ENCODE peak calls at places on chromosomes 13 and 19, in eight cellular contexts. One of them, this sample, is unnamed.

GRCh38 chr13:47549219-47549752 is 451.8 kb downstream of the SUCLA2 start:
- DNase-seq in WTC11: no peak
- DNase-seq in C1 segment of cervical spinal cord: no peak
- DNase-seq in NCI-H2171: no peak
- DNase-seq in dorsolateral prefrontal cortex: no peak
- DNase-seq in CD4-positive, alpha-beta T cell: no peak
- DNase-seq in HEK293T: no peak
- DNase-seq in stimulated activated CD8-positive, alpha-beta memory T cell treated with anti-CD3 and anti-CD28 coated beads, Interleukin-7, amount 100 ng/mL, for 4 hours: no peak
- DNase-seq in this sample: no peak

GRCh38 chr13:46663644-46664043 is 110.7 kb downstream of the LRCH1 start:
- DNase-seq in stimulated activated CD8-positive, alpha-beta memory T cell treated with anti-CD3 and anti-CD28 coated beads, Interleukin-7, amount 100 ng/mL, for 4 hours: no peak
- DNase-seq in CD4-positive, alpha-beta T cell: no peak
- DNase-seq in C1 segment of cervical spinal cord: no peak
- DNase-seq in HEK293T: no peak
- DNase-seq in dorsolateral prefrontal cortex: no peak
- DNase-seq in NCI-H2171: no peak
- DNase-seq in WTC11: no peak
- DNase-seq in this sample: no peak

GRCh38 chr13:78660130-78660857 is 1.3 kb upstream of the OBI1 start:
- DNase-seq in C1 segment of cervical spinal cord: no peak
- DNase-seq in stimulated activated CD8-positive, alpha-beta memory T cell treated with anti-CD3 and anti-CD28 coated beads, Interleukin-7, amount 100 ng/mL, for 4 hours: no peak
- DNase-seq in HEK293T: peak
- DNase-seq in NCI-H2171: no peak
- DNase-seq in WTC11: no peak
- DNase-seq in CD4-positive, alpha-beta T cell: no peak
- DNase-seq in dorsolateral prefrontal cortex: no peak
- DNase-seq in this sample: no peak

GRCh38 chr13:106143930-106144709 is 391.3 kb downstream of the EFNB2 start:
- DNase-seq in HEK293T: no peak
- DNase-seq in WTC11: no peak
- DNase-seq in dorsolateral prefrontal cortex: no peak
- DNase-seq in stimulated activated CD8-positive, alpha-beta memory T cell treated with anti-CD3 and anti-CD28 coated beads, Interleukin-7, amount 100 ng/mL, for 4 hours: no peak
- DNase-seq in NCI-H2171: no peak
- DNase-seq in CD4-positive, alpha-beta T cell: no peak
- DNase-seq in C1 segment of cervical spinal cord: no peak
- DNase-seq in this sample: no peak

GRCh38 chr13:101623469-101624209 is 171.2 kb downstream of the ITGBL1 start:
- DNase-seq in NCI-H2171: no peak
- DNase-seq in CD4-positive, alpha-beta T cell: no peak
- DNase-seq in WTC11: no peak
- DNase-seq in dorsolateral prefrontal cortex: no peak
- DNase-seq in HEK293T: no peak
- DNase-seq in C1 segment of cervical spinal cord: no peak
- DNase-seq in stimulated activated CD8-positive, alpha-beta memory T cell treated with anti-CD3 and anti-CD28 coated beads, Interleukin-7, amount 100 ng/mL, for 4 hours: no peak
- DNase-seq in this sample: peak

GRCh38 chr19:33492951-33493350 is 28.6 kb downstream of the PEPD start:
- DNase-seq in stimulated activated CD8-positive, alpha-beta memory T cell treated with anti-CD3 and anti-CD28 coated beads, Interleukin-7, amount 100 ng/mL, for 4 hours: no peak
- DNase-seq in HEK293T: no peak
- DNase-seq in NCI-H2171: no peak
- DNase-seq in C1 segment of cervical spinal cord: no peak
- DNase-seq in WTC11: no peak
- DNase-seq in dorsolateral prefrontal cortex: no peak
- DNase-seq in CD4-positive, alpha-beta T cell: no peak
- DNase-seq in this sample: no peak

GRCh38 chr19:33064778-33065550 is at the start of gene RHPN2:
- DNase-seq in WTC11: peak
- DNase-seq in C1 segment of cervical spinal cord: peak
- DNase-seq in stimulated activated CD8-positive, alpha-beta memory T cell treated with anti-CD3 and anti-CD28 coated beads, Interleukin-7, amount 100 ng/mL, for 4 hours: peak
- DNase-seq in NCI-H2171: peak
- DNase-seq in dorsolateral prefrontal cortex: no peak
- DNase-seq in CD4-positive, alpha-beta T cell: peak
- DNase-seq in HEK293T: peak
- DNase-seq in this sample: peak

GRCh38 chr13:33205804-33206221 is 79.7 kb downstream of the STARD13 start:
- DNase-seq in HEK293T: no peak
- DNase-seq in dorsolateral prefrontal cortex: no peak
- DNase-seq in stimulated activated CD8-positive, alpha-beta memory T cell treated with anti-CD3 and anti-CD28 coated beads, Interleukin-7, amount 100 ng/mL, for 4 hours: no peak
- DNase-seq in CD4-positive, alpha-beta T cell: no peak
- DNase-seq in C1 segment of cervical spinal cord: no peak
- DNase-seq in WTC11: no peak
- DNase-seq in NCI-H2171: no peak
- DNase-seq in this sample: no peak

GRCh38 chr19:12993562-12993961 is 1.7 kb upstream of the NFIX start:
- DNase-seq in dorsolateral prefrontal cortex: no peak
- DNase-seq in HEK293T: no peak
- DNase-seq in WTC11: no peak
- DNase-seq in NCI-H2171: no peak
- DNase-seq in C1 segment of cervical spinal cord: no peak
- DNase-seq in CD4-positive, alpha-beta T cell: no peak
- DNase-seq in stimulated activated CD8-positive, alpha-beta memory T cell treated with anti-CD3 and anti-CD28 coated beads, Interleukin-7, amount 100 ng/mL, for 4 hours: no peak
- DNase-seq in this sample: no peak

GRCh38 chr19:15812059-15812722 is 3.3 kb downstream of the OR10H1 start:
- DNase-seq in C1 segment of cervical spinal cord: no peak
- DNase-seq in HEK293T: no peak
- DNase-seq in dorsolateral prefrontal cortex: no peak
- DNase-seq in NCI-H2171: no peak
- DNase-seq in stimulated activated CD8-positive, alpha-beta memory T cell treated with anti-CD3 and anti-CD28 coated beads, Interleukin-7, amount 100 ng/mL, for 4 hours: peak
- DNase-seq in WTC11: no peak
- DNase-seq in CD4-positive, alpha-beta T cell: peak
- DNase-seq in this sample: no peak

GRCh38 chr13:75724742-75725504 is 88.8 kb downstream of the LMO7 start:
- DNase-seq in stimulated activated CD8-positive, alpha-beta memory T cell treated with anti-CD3 and anti-CD28 coated beads, Interleukin-7, amount 100 ng/mL, for 4 hours: no peak
- DNase-seq in CD4-positive, alpha-beta T cell: no peak
- DNase-seq in HEK293T: peak
- DNase-seq in C1 segment of cervical spinal cord: no peak
- DNase-seq in NCI-H2171: no peak
- DNase-seq in WTC11: no peak
- DNase-seq in dorsolateral prefrontal cortex: no peak
- DNase-seq in this sample: no peak

GRCh38 chr13:21203132-21203531 is 26.7 kb downstream of the MRPL57 start:
- DNase-seq in HEK293T: no peak
- DNase-seq in stimulated activated CD8-positive, alpha-beta memory T cell treated with anti-CD3 and anti-CD28 coated beads, Interleukin-7, amount 100 ng/mL, for 4 hours: no peak
- DNase-seq in WTC11: no peak
- DNase-seq in C1 segment of cervical spinal cord: no peak
- DNase-seq in CD4-positive, alpha-beta T cell: no peak
- DNase-seq in dorsolateral prefrontal cortex: no peak
- DNase-seq in NCI-H2171: no peak
- DNase-seq in this sample: no peak

GRCh38 chr19:40223135-40223822 is 3.2 kb downstream of the CCNP start:
- DNase-seq in WTC11: peak
- DNase-seq in dorsolateral prefrontal cortex: no peak
- DNase-seq in stimulated activated CD8-positive, alpha-beta memory T cell treated with anti-CD3 and anti-CD28 coated beads, Interleukin-7, amount 100 ng/mL, for 4 hours: no peak
- DNase-seq in NCI-H2171: no peak
- DNase-seq in HEK293T: no peak
- DNase-seq in C1 segment of cervical spinal cord: no peak
- DNase-seq in CD4-positive, alpha-beta T cell: peak
- DNase-seq in this sample: no peak

GRCh38 chr19:498591-498950 is 2.3 kb downstream of the MADCAM1 start:
- DNase-seq in HEK293T: no peak
- DNase-seq in dorsolateral prefrontal cortex: no peak
- DNase-seq in WTC11: no peak
- DNase-seq in CD4-positive, alpha-beta T cell: no peak
- DNase-seq in C1 segment of cervical spinal cord: no peak
- DNase-seq in NCI-H2171: no peak
- DNase-seq in stimulated activated CD8-positive, alpha-beta memory T cell treated with anti-CD3 and anti-CD28 coated beads, Interleukin-7, amount 100 ng/mL, for 4 hours: no peak
- DNase-seq in this sample: no peak

GRCh38 chr19:532578-533484 is 1.3 kb downstream of the CDC34 start:
- DNase-seq in HEK293T: no peak
- DNase-seq in CD4-positive, alpha-beta T cell: peak
- DNase-seq in WTC11: peak
- DNase-seq in stimulated activated CD8-positive, alpha-beta memory T cell treated with anti-CD3 and anti-CD28 coated beads, Interleukin-7, amount 100 ng/mL, for 4 hours: no peak
- DNase-seq in C1 segment of cervical spinal cord: peak
- DNase-seq in NCI-H2171: no peak
- DNase-seq in dorsolateral prefrontal cortex: peak
- DNase-seq in this sample: peak

GRCh38 chr13:109750376-109750775 is 36.0 kb downstream of the IRS2 start:
- DNase-seq in HEK293T: no peak
- DNase-seq in WTC11: no peak
- DNase-seq in dorsolateral prefrontal cortex: no peak
- DNase-seq in NCI-H2171: no peak
- DNase-seq in C1 segment of cervical spinal cord: no peak
- DNase-seq in CD4-positive, alpha-beta T cell: no peak
- DNase-seq in stimulated activated CD8-positive, alpha-beta memory T cell treated with anti-CD3 and anti-CD28 coated beads, Interleukin-7, amount 100 ng/mL, for 4 hours: no peak
- DNase-seq in this sample: no peak

GRCh38 chr19:41265376-41266153 is 1.4 kb downstream of the HNRNPUL1 start:
- DNase-seq in stimulated activated CD8-positive, alpha-beta memory T cell treated with anti-CD3 and anti-CD28 coated beads, Interleukin-7, amount 100 ng/mL, for 4 hours: no peak
- DNase-seq in HEK293T: no peak
- DNase-seq in NCI-H2171: no peak
- DNase-seq in C1 segment of cervical spinal cord: no peak
- DNase-seq in dorsolateral prefrontal cortex: no peak
- DNase-seq in CD4-positive, alpha-beta T cell: peak
- DNase-seq in WTC11: no peak
- DNase-seq in this sample: peak

GRCh38 chr13:113897161-113897560 is 33.3 kb upstream of the GAS6 start:
- DNase-seq in C1 segment of cervical spinal cord: no peak
- DNase-seq in stimulated activated CD8-positive, alpha-beta memory T cell treated with anti-CD3 and anti-CD28 coated beads, Interleukin-7, amount 100 ng/mL, for 4 hours: no peak
- DNase-seq in NCI-H2171: no peak
- DNase-seq in HEK293T: no peak
- DNase-seq in CD4-positive, alpha-beta T cell: no peak
- DNase-seq in WTC11: no peak
- DNase-seq in dorsolateral prefrontal cortex: no peak
- DNase-seq in this sample: peak

GRCh38 chr19:46813570-46814358 is 25.4 kb upstream of the SLC1A5 start:
- DNase-seq in HEK293T: no peak
- DNase-seq in dorsolateral prefrontal cortex: no peak
- DNase-seq in C1 segment of cervical spinal cord: no peak
- DNase-seq in CD4-positive, alpha-beta T cell: no peak
- DNase-seq in WTC11: no peak
- DNase-seq in NCI-H2171: no peak
- DNase-seq in stimulated activated CD8-positive, alpha-beta memory T cell treated with anti-CD3 and anti-CD28 coated beads, Interleukin-7, amount 100 ng/mL, for 4 hours: no peak
- DNase-seq in this sample: peak

GRCh38 chr19:16244091-16244490 is 46.4 kb downstream of the AP1M1 start:
- DNase-seq in CD4-positive, alpha-beta T cell: no peak
- DNase-seq in WTC11: no peak
- DNase-seq in HEK293T: no peak
- DNase-seq in dorsolateral prefrontal cortex: no peak
- DNase-seq in stimulated activated CD8-positive, alpha-beta memory T cell treated with anti-CD3 and anti-CD28 coated beads, Interleukin-7, amount 100 ng/mL, for 4 hours: no peak
- DNase-seq in C1 segment of cervical spinal cord: no peak
- DNase-seq in NCI-H2171: no peak
- DNase-seq in this sample: peak

GRCh38 chr19:27742041-27742440 is 1470.9 kb downstream of the UQCRFS1 start:
- DNase-seq in HEK293T: no peak
- DNase-seq in WTC11: no peak
- DNase-seq in CD4-positive, alpha-beta T cell: no peak
- DNase-seq in stimulated activated CD8-positive, alpha-beta memory T cell treated with anti-CD3 and anti-CD28 coated beads, Interleukin-7, amount 100 ng/mL, for 4 hours: no peak
- DNase-seq in C1 segment of cervical spinal cord: no peak
- DNase-seq in dorsolateral prefrontal cortex: no peak
- DNase-seq in NCI-H2171: no peak
- DNase-seq in this sample: no peak

GRCh38 chr19:50025022-50025793 is at the start of gene VRK3:
- DNase-seq in dorsolateral prefrontal cortex: peak
- DNase-seq in HEK293T: peak
- DNase-seq in C1 segment of cervical spinal cord: peak
- DNase-seq in NCI-H2171: peak
- DNase-seq in CD4-positive, alpha-beta T cell: peak
- DNase-seq in stimulated activated CD8-positive, alpha-beta memory T cell treated with anti-CD3 and anti-CD28 coated beads, Interleukin-7, amount 100 ng/mL, for 4 hours: peak
- DNase-seq in WTC11: peak
- DNase-seq in this sample: peak

GRCh38 chr19:50465986-50466771 is 10.1 kb upstream of the EMC10 start:
- DNase-seq in stimulated activated CD8-positive, alpha-beta memory T cell treated with anti-CD3 and anti-CD28 coated beads, Interleukin-7, amount 100 ng/mL, for 4 hours: no peak
- DNase-seq in HEK293T: peak
- DNase-seq in NCI-H2171: no peak
- DNase-seq in C1 segment of cervical spinal cord: no peak
- DNase-seq in dorsolateral prefrontal cortex: no peak
- DNase-seq in CD4-positive, alpha-beta T cell: no peak
- DNase-seq in WTC11: peak
- DNase-seq in this sample: no peak

GRCh38 chr13:28553971-28554370 is 59.0 kb upstream of the FLT1 start:
- DNase-seq in stimulated activated CD8-positive, alpha-beta memory T cell treated with anti-CD3 and anti-CD28 coated beads, Interleukin-7, amount 100 ng/mL, for 4 hours: no peak
- DNase-seq in NCI-H2171: no peak
- DNase-seq in HEK293T: no peak
- DNase-seq in CD4-positive, alpha-beta T cell: no peak
- DNase-seq in WTC11: no peak
- DNase-seq in C1 segment of cervical spinal cord: no peak
- DNase-seq in dorsolateral prefrontal cortex: no peak
- DNase-seq in this sample: no peak

GRCh38 chr19:12880551-12881171 is 588 bp downstream of the DNASE2 start:
- DNase-seq in NCI-H2171: no peak
- DNase-seq in CD4-positive, alpha-beta T cell: no peak
- DNase-seq in dorsolateral prefrontal cortex: peak
- DNase-seq in HEK293T: peak
- DNase-seq in C1 segment of cervical spinal cord: no peak
- DNase-seq in stimulated activated CD8-positive, alpha-beta memory T cell treated with anti-CD3 and anti-CD28 coated beads, Interleukin-7, amount 100 ng/mL, for 4 hours: no peak
- DNase-seq in WTC11: peak
- DNase-seq in this sample: no peak

GRCh38 chr19:18386543-18387251 is 739 bp downstream of the GDF15 start:
- DNase-seq in CD4-positive, alpha-beta T cell: no peak
- DNase-seq in HEK293T: no peak
- DNase-seq in dorsolateral prefrontal cortex: no peak
- DNase-seq in WTC11: no peak
- DNase-seq in NCI-H2171: no peak
- DNase-seq in stimulated activated CD8-positive, alpha-beta memory T cell treated with anti-CD3 and anti-CD28 coated beads, Interleukin-7, amount 100 ng/mL, for 4 hours: no peak
- DNase-seq in C1 segment of cervical spinal cord: no peak
- DNase-seq in this sample: no peak

GRCh38 chr13:98202026-98202425 is 25.0 kb upstream of the RNF113B start:
- DNase-seq in dorsolateral prefrontal cortex: no peak
- DNase-seq in WTC11: no peak
- DNase-seq in HEK293T: no peak
- DNase-seq in CD4-positive, alpha-beta T cell: no peak
- DNase-seq in stimulated activated CD8-positive, alpha-beta memory T cell treated with anti-CD3 and anti-CD28 coated beads, Interleukin-7, amount 100 ng/mL, for 4 hours: no peak
- DNase-seq in NCI-H2171: peak
- DNase-seq in C1 segment of cervical spinal cord: no peak
- DNase-seq in this sample: no peak

GRCh38 chr19:29681422-29682235 is 16.4 kb downstream of the PLEKHF1 start:
- DNase-seq in CD4-positive, alpha-beta T cell: no peak
- DNase-seq in HEK293T: no peak
- DNase-seq in dorsolateral prefrontal cortex: no peak
- DNase-seq in C1 segment of cervical spinal cord: no peak
- DNase-seq in stimulated activated CD8-positive, alpha-beta memory T cell treated with anti-CD3 and anti-CD28 coated beads, Interleukin-7, amount 100 ng/mL, for 4 hours: no peak
- DNase-seq in WTC11: no peak
- DNase-seq in NCI-H2171: no peak
- DNase-seq in this sample: no peak

GRCh38 chr19:41697198-41697855 is 9.3 kb upstream of the CEACAM7 start:
- DNase-seq in CD4-positive, alpha-beta T cell: no peak
- DNase-seq in NCI-H2171: no peak
- DNase-seq in HEK293T: no peak
- DNase-seq in C1 segment of cervical spinal cord: no peak
- DNase-seq in WTC11: no peak
- DNase-seq in dorsolateral prefrontal cortex: no peak
- DNase-seq in stimulated activated CD8-positive, alpha-beta memory T cell treated with anti-CD3 and anti-CD28 coated beads, Interleukin-7, amount 100 ng/mL, for 4 hours: no peak
- DNase-seq in this sample: no peak